ENCODE peak calls at places on chromosomes 6 and 20, in nine cellular contexts. Y is heart left ventricle, E is A549, S is IMR-90, J is HAP-1, A is H9, I is transverse colon, O is PC-9, V is mesenchymal stem cell. C is an unnamed sample.

GRCh38 chr6:150934380-150934779 is 68.9 kb downstream of the MTHFD1L start:
- DNase-seq in Y (no peak), E (peak; percentile 45), S (peak; percentile 93), J (no peak), A (no peak), I (no peak), O (no peak), V (peak; percentile 89), C (no peak)

GRCh38 chr6:111260570-111261298 is 173.4 kb downstream of the SLC16A10 start:
- DNase-seq in Y (no peak), E (no peak), S (peak; percentile 53), J (no peak), A (no peak), I (no peak), O (no peak), V (peak; percentile 45), C (no peak)

GRCh38 chr6:75204222-75204958 is 1.5 kb downstream of the COL12A1 start:
- DNase-seq in Y (peak; percentile 77), E (peak; percentile 67), S (peak; percentile 96), J (peak; percentile 69), A (peak; percentile 79), I (peak; percentile 72), O (peak; percentile 74), V (peak; percentile 95), C (peak; percentile 63)

GRCh38 chr6:35164277-35164676 is 23.1 kb upstream of the TCP11 start:
- DNase-seq in Y (no peak), E (no peak), S (no peak), J (no peak), A (no peak), I (no peak), O (no peak), V (no peak), C (no peak)

GRCh38 chr6:125835221-125835744 is 44.5 kb downstream of the NCOA7 start:
- DNase-seq in Y (no peak), E (no peak), S (peak; percentile 75), J (no peak), A (no peak), I (no peak), O (no peak), V (peak; percentile 65), C (no peak)

GRCh38 chr20:47573586-47573985 is 71.9 kb downstream of the NCOA3 start:
- DNase-seq in Y (no peak), E (no peak), S (no peak), J (no peak), A (no peak), I (no peak), O (no peak), V (no peak), C (no peak)

GRCh38 chr20:36238760-36239159 is 2.5 kb downstream of the AAR2 start:
- DNase-seq in Y (no peak), E (no peak), S (no peak), J (no peak), A (no peak), I (no peak), O (no peak), V (no peak), C (no peak)

GRCh38 chr6:9504191-9504590 is 910.7 kb downstream of the TFAP2A start:
- DNase-seq in Y (no peak), E (no peak), S (no peak), J (no peak), A (no peak), I (no peak), O (no peak), V (no peak), C (no peak)

GRCh38 chr20:32458061-32458836 is 100.1 kb downstream of the ASXL1 start:
- DNase-seq in Y (no peak), E (no peak), S (no peak), J (no peak), A (peak; percentile 46), I (no peak), O (no peak), V (no peak), C (no peak)

GRCh38 chr6:30097902-30098606 is 14.8 kb downstream of the TRIM31 start:
- DNase-seq in Y (no peak), E (no peak), S (no peak), J (no peak), A (no peak), I (peak; percentile 60), O (peak; percentile 46), V (no peak), C (no peak)

GRCh38 chr6:45002390-45002789 is 325.7 kb upstream of the RUNX2 start:
- DNase-seq in Y (no peak), E (no peak), S (peak; percentile 0), J (no peak), A (no peak), I (no peak), O (no peak), V (no peak), C (no peak)

GRCh38 chr20:34129518-34130162 is 17.6 kb upstream of the EIF2S2 start:
- DNase-seq in Y (peak; percentile 52), E (peak; percentile 60), S (peak; percentile 73), J (peak; percentile 67), A (peak; percentile 65), I (peak; percentile 52), O (peak; percentile 60), V (peak; percentile 78), C (peak; percentile 65)

GRCh38 chr6:40689181-40689580 is 102.0 kb upstream of the LRFN2 start:
- DNase-seq in Y (no peak), E (no peak), S (no peak), J (no peak), A (no peak), I (no peak), O (no peak), V (no peak), C (no peak)

GRCh38 chr6:170554888-170555137 is 644 bp downstream of the TBP start:
- DNase-seq in Y (no peak), E (no peak), S (no peak), J (no peak), A (no peak), I (no peak), O (no peak), V (no peak), C (no peak)

GRCh38 chr6:170554086-170554887 is at the start of gene TBP:
- DNase-seq in Y (peak; percentile 98), E (peak; percentile 75), S (peak; percentile 99), J (peak; percentile 97), A (peak; percentile 99), I (peak; percentile 99), O (peak; percentile 88), V (peak; percentile 100), C (peak; percentile 98)

GRCh38 chr6:170555305-170555704 is 1.1 kb downstream of the TBP start:
- DNase-seq in Y (no peak), E (no peak), S (no peak), J (no peak), A (no peak), I (no peak), O (no peak), V (no peak), C (no peak)

GRCh38 chr6:170553686-170554085 is 483 bp upstream of the TBP start:
- DNase-seq in Y (no peak), E (no peak), S (peak; percentile 37), J (no peak), A (no peak), I (no peak), O (no peak), V (peak; percentile 85), C (no peak)

GRCh38 chr6:170552765-170553685 is at the start of gene PSMB1:
- DNase-seq in Y (peak; percentile 95), E (peak; percentile 59), S (peak; percentile 96), J (peak; percentile 91), A (peak; percentile 95), I (peak; percentile 94), O (peak; percentile 76), V (peak; percentile 98), C (peak; percentile 91)
- H3K4me1 ChIP-seq in Y (peaks cover 32% of the 10 kb centered on the region), E (peaks cover 16% of the 10 kb centered on the region), S (no peaks in the 10 kb centered on the region), J (peaks cover 15% of the 10 kb centered on the region), A (no peaks in the 10 kb centered on the region), I (peaks cover 54% of the 10 kb centered on the region), O (peaks cover 37% of the 10 kb centered on the region), V (peaks cover 2% of the 10 kb centered on the region), C (peaks cover 16% of the 10 kb centered on the region)

DNA sequence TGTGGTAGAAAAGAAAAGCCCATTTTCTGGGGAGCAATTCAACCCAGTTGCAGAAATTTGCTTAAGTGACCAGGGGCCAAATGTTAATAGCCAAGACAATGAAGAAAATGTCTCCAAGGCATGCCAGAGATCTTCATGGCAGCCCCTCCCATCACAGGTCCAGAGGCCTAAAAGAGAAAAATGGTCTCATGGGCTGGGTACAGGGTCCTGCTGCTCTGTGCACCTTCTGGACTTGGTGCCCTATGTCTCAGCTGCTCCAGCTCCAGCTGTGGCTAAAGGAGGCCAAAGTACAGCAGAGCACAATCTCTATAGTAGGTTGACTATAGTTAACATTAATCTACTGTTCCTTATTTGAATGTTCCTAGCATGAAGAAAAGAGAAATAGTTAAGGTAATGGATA is 44.7 kb downstream of the FRK start:
- DNase-seq in Y (no peak), E (no peak), S (no peak), J (no peak), A (no peak), I (peak; percentile 46), O (no peak), V (no peak), C (no peak)
- H3K4me1 ChIP-seq in Y (peaks cover 20% of the 10 kb centered on the region), E (peaks cover 92% of the 10 kb centered on the region), S (peaks cover 12% of the 10 kb centered on the region), J (no peaks in the 10 kb centered on the region), A (no peaks in the 10 kb centered on the region), I (peaks cover 83% of the 10 kb centered on the region), O (peaks cover 62% of the 10 kb centered on the region), V (peaks cover 8% of the 10 kb centered on the region), C (peaks cover 67% of the 10 kb centered on the region)

GRCh38 chr20:41052742-41053419 is 24.3 kb downstream of the TOP1 start:
- DNase-seq in Y (no peak), E (no peak), S (peak; percentile 85), J (no peak), A (no peak), I (peak; percentile 24), O (no peak), V (peak; percentile 46), C (no peak)

GRCh38 chr20:41055679-41056078 is 27.1 kb downstream of the TOP1 start:
- DNase-seq in Y (no peak), E (no peak), S (peak; percentile 49), J (no peak), A (no peak), I (no peak), O (no peak), V (no peak), C (no peak)

GRCh38 chr20:41058007-41058673 is 29.5 kb downstream of the TOP1 start:
- DNase-seq in Y (no peak), E (no peak), S (peak; percentile 93), J (no peak), A (no peak), I (no peak), O (no peak), V (peak; percentile 94), C (no peak)

GRCh38 chr20:41051426-41051825 is 22.8 kb downstream of the TOP1 start:
- DNase-seq in Y (no peak), E (no peak), S (no peak), J (no peak), A (no peak), I (no peak), O (no peak), V (no peak), C (no peak)

GRCh38 chr20:41054463-41055230 is 26.0 kb downstream of the TOP1 start:
- DNase-seq in Y (no peak), E (no peak), S (no peak), J (no peak), A (no peak), I (no peak), O (no peak), V (no peak), C (no peak)
- H3K4me1 ChIP-seq in Y (peaks cover 59% of the 10 kb centered on the region), E (peaks cover 64% of the 10 kb centered on the region), S (peaks cover 26% of the 10 kb centered on the region), J (no peaks in the 10 kb centered on the region), A (no peaks in the 10 kb centered on the region), I (peaks cover 93% of the 10 kb centered on the region), O (peaks cover 25% of the 10 kb centered on the region), V (peaks cover 6% of the 10 kb centered on the region), C (peaks cover 21% of the 10 kb centered on the region)

GRCh38 chr20:3434232-3434631 is 26.8 kb upstream of the DNAAF9 start:
- DNase-seq in Y (no peak), E (no peak), S (no peak), J (no peak), A (no peak), I (no peak), O (no peak), V (no peak), C (no peak)
- H3K4me1 ChIP-seq in Y (no peaks in the 10 kb centered on the region), E (no peaks in the 10 kb centered on the region), S (no peaks in the 10 kb centered on the region), J (no peaks in the 10 kb centered on the region), A (no peaks in the 10 kb centered on the region), I (peaks cover 7% of the 10 kb centered on the region), O (no peaks in the 10 kb centered on the region), V (peaks cover 4% of the 10 kb centered on the region), C (no peaks in the 10 kb centered on the region)